ENCODE peak calls at places on chromosomes 5 and 9, in ten cellular contexts. One of them, this sample, is unnamed.

GRCh38 chr5:125409101-125409495 is 662.7 kb upstream of the ZNF608 start:
- DNase-seq in IMR-90: peak; percentile 18
- DNase-seq in SK-N-SH: no peak
- DNase-seq in left ventricle myocardium inferior: no peak
- DNase-seq in GM12878: no peak
- DNase-seq in brain microvascular endothelial cell: peak; percentile 6
- DNase-seq in BJ: no peak
- DNase-seq in cardiac muscle cell: peak; percentile 38
- DNase-seq in prostate gland: no peak
- DNase-seq in psoas muscle: no peak
- DNase-seq in this sample: no peak

GRCh38 chr5:62494772-62495171 is 82.2 kb downstream of the IPO11 start:
- DNase-seq in IMR-90: no peak
- DNase-seq in SK-N-SH: no peak
- DNase-seq in left ventricle myocardium inferior: no peak
- DNase-seq in GM12878: no peak
- DNase-seq in brain microvascular endothelial cell: no peak
- DNase-seq in BJ: no peak
- DNase-seq in cardiac muscle cell: no peak
- DNase-seq in prostate gland: no peak
- DNase-seq in psoas muscle: no peak
- DNase-seq in this sample: no peak

GRCh38 chr9:132532171-132532570 is 50.2 kb upstream of the BARHL1 start:
- DNase-seq in IMR-90: no peak
- DNase-seq in SK-N-SH: no peak
- DNase-seq in left ventricle myocardium inferior: no peak
- DNase-seq in GM12878: no peak
- DNase-seq in brain microvascular endothelial cell: no peak
- DNase-seq in BJ: no peak
- DNase-seq in cardiac muscle cell: no peak
- DNase-seq in prostate gland: no peak
- DNase-seq in psoas muscle: no peak
- DNase-seq in this sample: no peak

GRCh38 chr9:121714873-121715272 is 63.4 kb downstream of the DAB2IP start:
- DNase-seq in IMR-90: no peak
- DNase-seq in SK-N-SH: no peak
- DNase-seq in left ventricle myocardium inferior: no peak
- DNase-seq in GM12878: no peak
- DNase-seq in brain microvascular endothelial cell: no peak
- DNase-seq in BJ: no peak
- DNase-seq in cardiac muscle cell: no peak
- DNase-seq in prostate gland: no peak
- DNase-seq in psoas muscle: no peak
- DNase-seq in this sample: no peak

GRCh38 chr5:155906046-155906445 is 420.9 kb upstream of the SGCD start:
- DNase-seq in IMR-90: no peak
- DNase-seq in SK-N-SH: no peak
- DNase-seq in left ventricle myocardium inferior: no peak
- DNase-seq in GM12878: no peak
- DNase-seq in brain microvascular endothelial cell: no peak
- DNase-seq in BJ: no peak
- DNase-seq in cardiac muscle cell: no peak
- DNase-seq in prostate gland: no peak
- DNase-seq in psoas muscle: no peak
- DNase-seq in this sample: no peak

GRCh38 chr5:134427540-134428041 is 15.9 kb upstream of the CDKN2AIPNL start:
- DNase-seq in IMR-90: no peak
- DNase-seq in SK-N-SH: no peak
- DNase-seq in left ventricle myocardium inferior: no peak
- DNase-seq in GM12878: no peak
- DNase-seq in brain microvascular endothelial cell: no peak
- DNase-seq in BJ: no peak
- DNase-seq in cardiac muscle cell: no peak
- DNase-seq in prostate gland: no peak
- DNase-seq in psoas muscle: no peak
- DNase-seq in this sample: no peak

GRCh38 chr9:37126214-37126788 is 5.9 kb downstream of the ZCCHC7 start:
- DNase-seq in IMR-90: peak; percentile 2
- DNase-seq in SK-N-SH: no peak
- DNase-seq in left ventricle myocardium inferior: no peak
- DNase-seq in GM12878: no peak
- DNase-seq in brain microvascular endothelial cell: no peak
- DNase-seq in BJ: no peak
- DNase-seq in cardiac muscle cell: no peak
- DNase-seq in prostate gland: no peak
- DNase-seq in psoas muscle: no peak
- DNase-seq in this sample: no peak

GRCh38 chr5:2215059-2215458 is 332.3 kb upstream of the IRX4 start:
- DNase-seq in IMR-90: no peak
- DNase-seq in SK-N-SH: no peak
- DNase-seq in left ventricle myocardium inferior: no peak
- DNase-seq in GM12878: no peak
- DNase-seq in brain microvascular endothelial cell: no peak
- DNase-seq in BJ: no peak
- DNase-seq in cardiac muscle cell: no peak
- DNase-seq in prostate gland: no peak
- DNase-seq in psoas muscle: no peak
- DNase-seq in this sample: no peak

GRCh38 chr9:85332487-85332886 is 409.3 kb downstream of the AGTPBP1 start:
- DNase-seq in IMR-90: no peak
- DNase-seq in SK-N-SH: peak; percentile 41
- DNase-seq in left ventricle myocardium inferior: no peak
- DNase-seq in GM12878: no peak
- DNase-seq in brain microvascular endothelial cell: no peak
- DNase-seq in BJ: no peak
- DNase-seq in cardiac muscle cell: no peak
- DNase-seq in prostate gland: no peak
- DNase-seq in psoas muscle: no peak
- DNase-seq in this sample: no peak

GRCh38 chr5:154103223-154103622 is 64.5 kb downstream of the MFAP3 start:
- DNase-seq in IMR-90: no peak
- DNase-seq in SK-N-SH: no peak
- DNase-seq in left ventricle myocardium inferior: no peak
- DNase-seq in GM12878: no peak
- DNase-seq in brain microvascular endothelial cell: no peak
- DNase-seq in BJ: no peak
- DNase-seq in cardiac muscle cell: no peak
- DNase-seq in prostate gland: no peak
- DNase-seq in psoas muscle: no peak
- DNase-seq in this sample: no peak

GRCh38 chr5:68344447-68345111 is 129.0 kb downstream of the PIK3R1 start:
- DNase-seq in IMR-90: peak; percentile 50
- DNase-seq in SK-N-SH: no peak
- DNase-seq in left ventricle myocardium inferior: no peak
- DNase-seq in GM12878: no peak
- DNase-seq in brain microvascular endothelial cell: peak; percentile 56
- DNase-seq in BJ: no peak
- DNase-seq in cardiac muscle cell: peak; percentile 78
- DNase-seq in prostate gland: no peak
- DNase-seq in psoas muscle: no peak
- DNase-seq in this sample: peak; percentile 76

GRCh38 chr5:179214678-179215077 is 130.6 kb downstream of the ADAMTS2 start:
- DNase-seq in IMR-90: no peak
- DNase-seq in SK-N-SH: no peak
- DNase-seq in left ventricle myocardium inferior: no peak
- DNase-seq in GM12878: no peak
- DNase-seq in brain microvascular endothelial cell: no peak
- DNase-seq in BJ: no peak
- DNase-seq in cardiac muscle cell: no peak
- DNase-seq in prostate gland: no peak
- DNase-seq in psoas muscle: no peak
- DNase-seq in this sample: no peak

GRCh38 chr5:17604951-17605350 is 968 bp downstream of the TAF11L11 start:
- DNase-seq in IMR-90: no peak
- DNase-seq in SK-N-SH: no peak
- DNase-seq in left ventricle myocardium inferior: no peak
- DNase-seq in GM12878: no peak
- DNase-seq in brain microvascular endothelial cell: no peak
- DNase-seq in BJ: no peak
- DNase-seq in cardiac muscle cell: no peak
- DNase-seq in prostate gland: no peak
- DNase-seq in psoas muscle: no peak
- DNase-seq in this sample: no peak

GRCh38 chr5:172229904-172230303 is 35.9 kb downstream of the EFCAB9 start:
- DNase-seq in IMR-90: no peak
- DNase-seq in SK-N-SH: no peak
- DNase-seq in left ventricle myocardium inferior: no peak
- DNase-seq in GM12878: peak; percentile 30
- DNase-seq in brain microvascular endothelial cell: no peak
- DNase-seq in BJ: no peak
- DNase-seq in cardiac muscle cell: no peak
- DNase-seq in prostate gland: no peak
- DNase-seq in psoas muscle: no peak
- DNase-seq in this sample: no peak

GRCh38 chr5:57416246-57416996 is 66.2 kb downstream of the ACTBL2 start:
- DNase-seq in IMR-90: peak; percentile 85
- DNase-seq in SK-N-SH: peak; percentile 74
- DNase-seq in left ventricle myocardium inferior: no peak
- DNase-seq in GM12878: no peak
- DNase-seq in brain microvascular endothelial cell: no peak
- DNase-seq in BJ: peak; percentile 42
- DNase-seq in cardiac muscle cell: peak; percentile 86
- DNase-seq in prostate gland: no peak
- DNase-seq in psoas muscle: no peak
- DNase-seq in this sample: no peak

GRCh38 chr5:120684749-120685415 is 220.8 kb downstream of the PRR16 start:
- DNase-seq in IMR-90: peak; percentile 12
- DNase-seq in SK-N-SH: peak; percentile 41
- DNase-seq in left ventricle myocardium inferior: no peak
- DNase-seq in GM12878: no peak
- DNase-seq in brain microvascular endothelial cell: no peak
- DNase-seq in BJ: no peak
- DNase-seq in cardiac muscle cell: peak; percentile 6
- DNase-seq in prostate gland: no peak
- DNase-seq in psoas muscle: no peak
- DNase-seq in this sample: no peak
- TF ChIP-seq CTCF in IMR-90: peak; percentile 26
- TF ChIP-seq CTCF in SK-N-SH: peak; percentile 47
- TF ChIP-seq CTCF in left ventricle myocardium inferior: no peak
- TF ChIP-seq CTCF in GM12878: no peak
- TF ChIP-seq CTCF in brain microvascular endothelial cell: peak; percentile 66
- TF ChIP-seq CTCF in BJ: peak; percentile 22
- TF ChIP-seq CTCF in cardiac muscle cell: peak; percentile 10
- TF ChIP-seq CTCF in prostate gland: no peak
- TF ChIP-seq CTCF in psoas muscle: no peak
- TF ChIP-seq CTCF in this sample: peak; percentile 27

GRCh38 chr5:176532795-176533194 is 4.4 kb downstream of the RNF44 start:
- DNase-seq in IMR-90: no peak
- DNase-seq in SK-N-SH: no peak
- DNase-seq in left ventricle myocardium inferior: no peak
- DNase-seq in GM12878: no peak
- DNase-seq in brain microvascular endothelial cell: no peak
- DNase-seq in BJ: no peak
- DNase-seq in cardiac muscle cell: no peak
- DNase-seq in prostate gland: no peak
- DNase-seq in psoas muscle: no peak
- DNase-seq in this sample: no peak
- H3K4me3 ChIP-seq in IMR-90: no peak overlapping the region
- H3K4me3 ChIP-seq in SK-N-SH: no peak overlapping the region
- H3K4me3 ChIP-seq in left ventricle myocardium inferior: peak overlapping the region; percentile 93
- H3K4me3 ChIP-seq in GM12878: peak overlapping the region; percentile 99
- H3K4me3 ChIP-seq in brain microvascular endothelial cell: no peak overlapping the region
- H3K4me3 ChIP-seq in BJ: no peak overlapping the region
- H3K4me3 ChIP-seq in cardiac muscle cell: no peak overlapping the region
- H3K4me3 ChIP-seq in prostate gland: no peak overlapping the region
- H3K4me3 ChIP-seq in psoas muscle: no peak overlapping the region
- H3K4me3 ChIP-seq in this sample: no peak overlapping the region

GRCh38 chr5:141864371-141865370 is 13.5 kb downstream of the PCDH1 start:
- DNase-seq in IMR-90: no peak
- DNase-seq in SK-N-SH: no peak
- DNase-seq in left ventricle myocardium inferior: no peak
- DNase-seq in GM12878: no peak
- DNase-seq in brain microvascular endothelial cell: no peak
- DNase-seq in BJ: no peak
- DNase-seq in cardiac muscle cell: no peak
- DNase-seq in prostate gland: no peak
- DNase-seq in psoas muscle: no peak
- DNase-seq in this sample: no peak
- H3K36me3 ChIP-seq in IMR-90: no peaks in the 10 kb centered on the region
- H3K36me3 ChIP-seq in SK-N-SH: no peaks in the 10 kb centered on the region
- H3K36me3 ChIP-seq in left ventricle myocardium inferior: peaks cover 57% of the 10 kb centered on the region
- H3K36me3 ChIP-seq in GM12878: no peaks in the 10 kb centered on the region
- H3K36me3 ChIP-seq in brain microvascular endothelial cell: no peaks in the 10 kb centered on the region
- H3K36me3 ChIP-seq in BJ: no peaks in the 10 kb centered on the region
- H3K36me3 ChIP-seq in cardiac muscle cell: no peaks in the 10 kb centered on the region
- H3K36me3 ChIP-seq in prostate gland: no peaks in the 10 kb centered on the region
- H3K36me3 ChIP-seq in psoas muscle: peaks cover 10% of the 10 kb centered on the region
- H3K36me3 ChIP-seq in this sample: no peaks in the 10 kb centered on the region

DNA sequence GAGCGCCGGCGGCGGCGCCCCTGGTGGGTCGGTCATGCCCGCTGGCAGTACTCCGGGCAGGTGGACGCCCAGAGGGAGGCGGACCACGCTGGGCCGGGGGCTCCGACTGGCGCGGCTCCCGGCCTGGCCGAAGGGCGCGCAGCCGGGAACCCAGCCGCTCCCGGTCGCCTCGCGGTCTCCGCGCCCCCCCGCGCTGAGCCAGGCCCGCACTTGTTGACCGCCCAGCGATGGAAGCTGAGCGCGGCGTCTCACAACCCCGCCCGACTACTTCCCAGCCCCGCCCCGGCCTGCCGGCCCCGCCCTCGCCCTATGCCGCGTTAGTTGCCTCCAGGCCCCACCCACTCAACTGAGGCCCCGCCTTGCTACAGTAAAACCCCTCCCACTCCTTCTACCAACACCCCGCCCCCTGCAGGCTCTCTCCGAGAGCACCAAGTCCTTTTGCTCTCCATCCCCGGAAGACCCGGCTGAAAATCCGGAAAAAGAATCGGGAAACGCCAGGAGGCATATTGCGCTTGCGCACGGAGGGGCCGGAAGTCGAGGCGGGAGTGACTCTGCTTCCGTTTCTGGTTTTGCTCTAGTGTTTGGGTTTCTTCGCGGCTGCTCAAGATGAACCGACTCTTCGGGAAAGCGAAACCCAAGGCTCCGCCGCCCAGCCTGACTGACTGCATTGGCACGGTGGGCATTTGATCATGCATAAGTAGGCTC is at the start of the genes BAG1 and CHMP5:
- DNase-seq in IMR-90: peak; percentile 99
- DNase-seq in SK-N-SH: peak; percentile 97
- DNase-seq in left ventricle myocardium inferior: peak; percentile 100
- DNase-seq in GM12878: peak; percentile 96
- DNase-seq in brain microvascular endothelial cell: peak; percentile 99
- DNase-seq in BJ: peak; percentile 97
- DNase-seq in cardiac muscle cell: peak; percentile 100
- DNase-seq in prostate gland: peak; percentile 100
- DNase-seq in psoas muscle: peak; percentile 99
- DNase-seq in this sample: peak; percentile 96
- TF ChIP-seq CTCF in IMR-90: peak; percentile 48
- TF ChIP-seq CTCF in SK-N-SH: peak; percentile 29
- TF ChIP-seq CTCF in left ventricle myocardium inferior: peak; percentile 53
- TF ChIP-seq CTCF in GM12878: peak; percentile 31
- TF ChIP-seq CTCF in brain microvascular endothelial cell: peak; percentile 58
- TF ChIP-seq CTCF in BJ: peak; percentile 49
- TF ChIP-seq CTCF in cardiac muscle cell: peak; percentile 36
- TF ChIP-seq CTCF in prostate gland: peak; percentile 61
- TF ChIP-seq CTCF in psoas muscle: no peak
- TF ChIP-seq CTCF in this sample: peak; percentile 43